ENCODE peak calls at places on chromosomes 11 and 22, in five cellular contexts. G is AG10803, Z is heart left ventricle, K is Peyer's patch, H is AG04449. I is an unnamed sample.

GRCh38 chr11:60852639-60853468 is 2.9 kb downstream of the PTGDR2 start:
- DNase-seq in G (no peak), Z (no peak), K (no peak), H (no peak), I (no peak)

GRCh38 chr11:128747728-128748148 is 53.9 kb downstream of the FLI1 start:
- DNase-seq in G (no peak), Z (no peak), K (no peak), H (no peak), I (no peak)

GRCh38 chr22:27989758-27990450 is 70.8 kb upstream of the PITPNB start:
- DNase-seq in G (no peak), Z (no peak), K (no peak), H (no peak), I (no peak)

GRCh38 chr11:65298655-65299179 is 15.9 kb upstream of the CDC42EP2 start:
- DNase-seq in G (peak), Z (peak), K (no peak), H (no peak), I (no peak)

GRCh38 chr11:131674051-131674755 is 303.8 kb downstream of the NTM start:
- DNase-seq in G (peak), Z (peak), K (no peak), H (peak), I (peak)

GRCh38 chr11:77371646-77372045 is 70.2 kb upstream of the GDPD4 start:
- DNase-seq in G (no peak), Z (no peak), K (no peak), H (no peak), I (no peak)

GRCh38 chr11:78586452-78587046 is 11.9 kb upstream of the NARS2 start:
- DNase-seq in G (no peak), Z (no peak), K (no peak), H (no peak), I (peak)

GRCh38 chr11:11589385-11589890 is 32.4 kb downstream of the GALNT18 start:
- DNase-seq in G (no peak), Z (no peak), K (no peak), H (no peak), I (no peak)

GRCh38 chr22:45009881-45010531 is at the start of gene PHF21B:
- DNase-seq in G (peak), Z (peak), K (no peak), H (no peak), I (peak)

GRCh38 chr11:124799384-124800225 is 601 bp downstream of the MSANTD2 start:
- DNase-seq in G (peak), Z (peak), K (peak), H (no peak), I (peak)

GRCh38 chr11:65554057-65554818 is 3.9 kb downstream of the LTBP3 start:
- DNase-seq in G (no peak), Z (no peak), K (no peak), H (no peak), I (no peak)

GRCh38 chr22:49760280-49760629 is 67.4 kb downstream of the BRD1 start:
- DNase-seq in G (no peak), Z (no peak), K (no peak), H (no peak), I (no peak)

GRCh38 chr11:47886096-47886495 is 37.9 kb upstream of the NUP160 start:
- DNase-seq in G (peak), Z (no peak), K (no peak), H (peak), I (no peak)

GRCh38 chr22:49433044-49433443 is 394.6 kb downstream of the BRD1 start:
- DNase-seq in G (no peak), Z (no peak), K (no peak), H (no peak), I (no peak)

GRCh38 chr22:29903371-29903770 is 20.4 kb downstream of the MTMR3 start:
- DNase-seq in G (no peak), Z (no peak), K (no peak), H (no peak), I (no peak)

GRCh38 chr11:43735931-43736330 is 55.4 kb downstream of the HSD17B12 start:
- DNase-seq in G (peak), Z (no peak), K (no peak), H (peak), I (no peak)

GRCh38 chr11:130216591-130217132 is 57.1 kb downstream of the ST14 start:
- DNase-seq in G (peak), Z (no peak), K (no peak), H (no peak), I (no peak)

GRCh38 chr11:117610901-117611300 is 186.1 kb downstream of the DSCAML1 start:
- DNase-seq in G (no peak), Z (no peak), K (no peak), H (no peak), I (no peak)

GRCh38 chr11:63845305-63845704 is 6.4 kb downstream of the MARK2 start:
- DNase-seq in G (peak), Z (no peak), K (no peak), H (no peak), I (no peak)

GRCh38 chr22:19864538-19865106 is 9.9 kb upstream of the GNB1L start:
- DNase-seq in G (no peak), Z (no peak), K (no peak), H (no peak), I (no peak)

GRCh38 chr11:69746780-69747742 is 28.1 kb downstream of the FGF4 start:
- DNase-seq in G (no peak), Z (no peak), K (no peak), H (no peak), I (no peak)

GRCh38 chr11:120519474-120519873 is 7.9 kb downstream of the GRIK4 start:
- DNase-seq in G (no peak), Z (no peak), K (no peak), H (no peak), I (no peak)

GRCh38 chr11:11157201-11157600 is 195.8 kb downstream of the CSNK2A3 start:
- DNase-seq in G (peak), Z (peak), K (peak), H (no peak), I (peak)

GRCh38 chr11:21411114-21411513 is 741.7 kb downstream of the NELL1 start:
- DNase-seq in G (no peak), Z (no peak), K (no peak), H (no peak), I (no peak)

GRCh38 chr11:112776834-112777793 is 184.1 kb upstream of the NCAM1 start:
- DNase-seq in G (no peak), Z (peak), K (no peak), H (no peak), I (no peak)

GRCh38 chr11:134261626-134262488 is 8.5 kb downstream of the ACAD8 start:
- DNase-seq in G (peak), Z (no peak), K (no peak), H (no peak), I (peak)

GRCh38 chr22:26643368-26644100 is 13.9 kb upstream of the MIAT start:
- DNase-seq in G (no peak), Z (no peak), K (no peak), H (no peak), I (no peak)

GRCh38 chr11:72826191-72826941 is 12.2 kb downstream of the ATG16L2 start:
- DNase-seq in G (no peak), Z (no peak), K (no peak), H (no peak), I (no peak)

GRCh38 chr22:19980766-19981165 is 35.9 kb downstream of the ARVCF start:
- DNase-seq in G (no peak), Z (no peak), K (no peak), H (no peak), I (no peak)

GRCh38 chr11:134235399-134235798 is 10.9 kb downstream of the VPS26B start:
- DNase-seq in G (no peak), Z (no peak), K (no peak), H (no peak), I (no peak)

GRCh38 chr11:87431386-87431785 is 393.7 kb downstream of the TMEM135 start:
- DNase-seq in G (no peak), Z (no peak), K (no peak), H (no peak), I (no peak)

GRCh38 chr11:2156416-2157182 is 4.4 kb downstream of the INS start:
- DNase-seq in G (peak), Z (peak), K (peak), H (no peak), I (peak)

GRCh38 chr11:77819921-77820564 is 479 bp downstream of the RSF1 start:
- DNase-seq in G (no peak), Z (peak), K (peak), H (no peak), I (peak)

GRCh38 chr11:86816251-86816726 is 15.9 kb downstream of the PRSS23 start:
- DNase-seq in G (peak), Z (no peak), K (no peak), H (no peak), I (no peak)

GRCh38 chr11:40328890-40329617 is 1130.4 kb downstream of the LRRC4C start:
- DNase-seq in G (peak), Z (peak), K (no peak), H (peak), I (no peak)

GRCh38 chr11:86015699-86016098 is 53.2 kb downstream of the PICALM start:
- DNase-seq in G (no peak), Z (no peak), K (no peak), H (no peak), I (no peak)

GRCh38 chr22:24402460-24403192 is 24.8 kb upstream of the ADORA2A start:
- DNase-seq in G (peak), Z (peak), K (peak), H (peak), I (no peak)
- TF ChIP-seq CTCF in G (peak), Z (no peak), K (no peak), H (no peak), I (no peak)

GRCh38 chr11:8333431-8334401 is 70.0 kb upstream of the LMO1 start:
- DNase-seq in G (no peak), Z (no peak), K (no peak), H (no peak), I (no peak)
- TF ChIP-seq CTCF in G (no peak), Z (no peak), K (no peak), H (no peak), I (no peak)

GRCh38 chr22:37731804-37732471 is 35.1 kb downstream of the TRIOBP start:
- DNase-seq in G (no peak), Z (no peak), K (no peak), H (no peak), I (peak)
- TF ChIP-seq CTCF in G (peak), Z (no peak), K (peak), H (no peak), I (peak)

DNA sequence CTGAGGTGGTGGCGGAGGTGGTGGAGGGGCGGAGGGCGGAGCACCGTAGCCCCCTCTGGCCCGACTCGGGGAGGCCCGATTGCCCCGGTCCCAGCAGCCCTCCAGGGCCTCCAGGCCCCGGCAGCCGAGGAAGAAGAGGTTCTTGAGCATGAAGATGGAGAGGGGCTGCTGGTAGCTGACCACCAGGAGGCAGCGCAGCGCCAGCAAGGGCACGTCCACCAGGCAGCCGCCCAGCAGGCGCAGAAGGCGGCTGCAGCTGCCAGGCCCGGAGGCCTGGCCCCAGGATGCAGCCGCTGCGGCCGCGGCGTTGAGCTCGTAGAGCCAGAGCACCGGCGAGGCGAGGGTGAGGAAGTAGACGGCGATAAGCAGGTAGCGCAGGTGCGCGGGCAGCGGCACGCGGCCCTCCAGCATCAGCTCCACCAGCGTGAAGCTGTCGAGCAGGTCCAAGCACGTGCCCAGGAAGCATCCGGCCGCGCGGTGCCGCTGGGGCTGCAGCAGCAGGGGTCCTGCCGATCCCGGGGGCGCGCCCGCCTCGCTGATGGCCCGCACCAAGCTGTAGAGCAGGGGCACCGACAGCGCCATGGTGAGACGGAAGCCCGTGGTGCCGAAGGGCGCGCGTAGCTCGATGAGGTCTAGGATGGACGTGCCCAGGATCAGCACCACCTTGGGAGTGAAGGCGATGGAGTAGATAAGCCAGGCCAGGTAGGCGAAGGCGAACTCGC is 1.5 kb downstream of the TMEM121B start:
- DNase-seq in G (no peak), Z (no peak), K (no peak), H (no peak), I (no peak)
- TF ChIP-seq CTCF in G (peak), Z (peak), K (peak), H (no peak), I (peak)

GRCh38 chr11:76337469-76337868 is 43.5 kb downstream of the THAP12 start:
- DNase-seq in G (no peak), Z (no peak), K (no peak), H (no peak), I (no peak)

GRCh38 chr11:76337918-76338317 is 43.0 kb downstream of the THAP12 start:
- DNase-seq in G (no peak), Z (no peak), K (no peak), H (no peak), I (no peak)

GRCh38 chr11:76336597-76336996 is 44.3 kb downstream of the THAP12 start:
- DNase-seq in G (no peak), Z (no peak), K (no peak), H (no peak), I (no peak)

GRCh38 chr11:76334826-76335389 is 46.0 kb downstream of the THAP12 start:
- DNase-seq in G (no peak), Z (no peak), K (no peak), H (no peak), I (no peak)

GRCh38 chr11:76335827-76336226 is 45.1 kb downstream of the THAP12 start:
- DNase-seq in G (no peak), Z (no peak), K (no peak), H (no peak), I (no peak)
- TF ChIP-seq CTCF in G (no peak), Z (no peak), K (no peak), H (no peak), I (no peak)

GRCh38 chr11:73931039-73931645 is 19.7 kb upstream of the DNAJB13 start:
- DNase-seq in G (peak), Z (no peak), K (no peak), H (peak), I (peak)
- TF ChIP-seq CTCF in G (peak), Z (no peak), K (peak), H (peak), I (peak)

GRCh38 chr11:25734592-25735211 is 597.2 kb upstream of the ANO3 start:
- DNase-seq in G (no peak), Z (no peak), K (no peak), H (no peak), I (peak)
- TF ChIP-seq CTCF in G (peak), Z (no peak), K (no peak), H (peak), I (peak)

I was measured in OCI-LY7.